ENCODE peak calls at places on chromosome 6, in four cellular contexts. S, L, Y and V are unnamed samples.

GRCh38 chr6:78832091-78832808 is 35.1 kb upstream of the IRAK1BP1 start:
- DNase-seq in S (no peak), L (no peak), Y (no peak), V (no peak)

GRCh38 chr6:143007626-143008025 is 53.1 kb upstream of the AIG1 start:
- DNase-seq in S (no peak), L (no peak), Y (peak; percentile 17), V (no peak)

GRCh38 chr6:30681696-30682180 is 4.7 kb downstream of the PPP1R18 start:
- DNase-seq in S (peak; percentile 15), L (no peak), Y (no peak), V (no peak)

GRCh38 chr6:156777866-156778614 is 862 bp downstream of the ARID1B start:
- DNase-seq in S (peak; percentile 77), L (no peak), Y (no peak), V (no peak)

GRCh38 chr6:165894228-165894825 is 231.3 kb upstream of the PDE10A start:
- DNase-seq in S (no peak), L (no peak), Y (no peak), V (no peak)

GRCh38 chr6:11700118-11700718 is 78.4 kb downstream of the ADTRP start:
- DNase-seq in S (peak; percentile 56), L (peak; percentile 51), Y (no peak), V (no peak)

GRCh38 chr6:121686611-121687023 is 251.2 kb downstream of the GJA1 start:
- DNase-seq in S (no peak), L (no peak), Y (no peak), V (no peak)

GRCh38 chr6:44076366-44077200 is 50.7 kb downstream of the MRPL14 start:
- DNase-seq in S (no peak), L (no peak), Y (no peak), V (no peak)

GRCh38 chr6:1386310-1386709 is 3.1 kb upstream of the FOXF2 start:
- DNase-seq in S (no peak), L (no peak), Y (no peak), V (no peak)

GRCh38 chr6:32843321-32843978 is 397 bp downstream of the PSMB8 start:
- DNase-seq in S (no peak), L (no peak), Y (no peak), V (no peak)

GRCh38 chr6:95496769-95497426 is 80.4 kb upstream of the MANEA start:
- DNase-seq in S (no peak), L (no peak), Y (no peak), V (no peak)

GRCh38 chr6:107638493-107638892 is 148.6 kb downstream of the SOBP start:
- DNase-seq in S (no peak), L (no peak), Y (no peak), V (no peak)

GRCh38 chr6:106975699-106976032 is 1.1 kb upstream of the CD24 start:
- DNase-seq in S (no peak), L (no peak), Y (no peak), V (no peak)

GRCh38 chr6:15734118-15734897 is 71.5 kb upstream of the DTNBP1 start:
- DNase-seq in S (no peak), L (no peak), Y (no peak), V (no peak)

GRCh38 chr6:44237021-44237812 is 9.7 kb upstream of the HSP90AB1 start:
- DNase-seq in S (peak; percentile 35), L (peak; percentile 96), Y (peak; percentile 85), V (peak; percentile 95)

GRCh38 chr6:81761197-81761596 is 8.7 kb upstream of the TENT5A start:
- DNase-seq in S (no peak), L (peak; percentile 12), Y (no peak), V (no peak)

GRCh38 chr6:92967352-92967751 is 452.0 kb downstream of the EPHA7 start:
- DNase-seq in S (no peak), L (no peak), Y (no peak), V (no peak)

GRCh38 chr6:17265570-17265969 is 15.6 kb upstream of the RBM24 start:
- DNase-seq in S (no peak), L (no peak), Y (no peak), V (no peak)

GRCh38 chr6:155126727-155127439 is 131.8 kb downstream of the TIAM2 start:
- DNase-seq in S (no peak), L (peak; percentile 44), Y (no peak), V (peak; percentile 76)

GRCh38 chr6:4780360-4780812 is 4.2 kb downstream of the CDYL start:
- DNase-seq in S (no peak), L (no peak), Y (no peak), V (no peak)

GRCh38 chr6:106069478-106069877 is 16.7 kb upstream of the PRDM1 start:
- DNase-seq in S (no peak), L (peak; percentile 30), Y (no peak), V (no peak)

GRCh38 chr6:47016236-47016635 is 25.9 kb downstream of the ADGRF1 start:
- DNase-seq in S (no peak), L (no peak), Y (no peak), V (no peak)

GRCh38 chr6:99521557-99522286 is 6.5 kb upstream of the USP45 start:
- DNase-seq in S (no peak), L (peak; percentile 23), Y (peak; percentile 9), V (no peak)

GRCh38 chr6:43509984-43510826 is at the start of gene LRRC73:
- DNase-seq in S (peak; percentile 75), L (peak; percentile 68), Y (no peak), V (no peak)

GRCh38 chr6:163356324-163356723 is 58.2 kb upstream of the QKI start:
- DNase-seq in S (no peak), L (no peak), Y (no peak), V (no peak)

GRCh38 chr6:85670573-85670972 is 27.9 kb upstream of the SYNCRIP start:
- DNase-seq in S (no peak), L (no peak), Y (no peak), V (no peak)

GRCh38 chr6:89297695-89298351 is 17.3 kb downstream of the GABRR2 start:
- DNase-seq in S (peak; percentile 10), L (peak; percentile 66), Y (peak; percentile 92), V (peak; percentile 82)

GRCh38 chr6:159254186-159254585 is 85.0 kb downstream of the FNDC1 start:
- DNase-seq in S (no peak), L (no peak), Y (peak; percentile 49), V (no peak)